ENCODE peak calls at places on chromosomes 2 and 18, in nine cellular contexts. X is ovary, Q is A549, J is psoas muscle, U is heart right ventricle, M is endothelial cell of umbilical vein, P is body of pancreas, F is PC-9, G is brain microvascular endothelial cell. B is an unnamed sample.

GRCh38 chr2:148554459-148555247 is 89.9 kb upstream of the EPC2 start:
- DNase-seq in J (no peak), U (no peak), Q (no peak), G (peak), M (no peak), X (no peak), F (peak), P (no peak), B (no peak)

GRCh38 chr2:126662623-126663022 is 6.7 kb downstream of the GYPC start:
- DNase-seq in U (no peak), J (no peak), P (no peak), Q (no peak), M (no peak), F (no peak), X (no peak), G (no peak), B (no peak)

GRCh38 chr18:3603460-3604259 is 153.7 kb downstream of the TGIF1 start:
- DNase-seq in P (peak), Q (peak), X (no peak), M (peak), U (no peak), F (peak), G (peak), J (no peak), B (no peak)

GRCh38 chr2:129192117-129192516 is 787.3 kb upstream of the RAB6C start:
- DNase-seq in F (no peak), P (no peak), J (no peak), Q (no peak), G (no peak), X (no peak), M (no peak), U (no peak), B (no peak)

GRCh38 chr2:118176601-118177000 is 88.3 kb downstream of the INSIG2 start:
- DNase-seq in F (no peak), P (no peak), G (no peak), M (no peak), U (no peak), X (no peak), J (no peak), Q (no peak), B (no peak)

GRCh38 chr18:56815926-56816325 is 164.8 kb downstream of the WDR7 start:
- DNase-seq in U (no peak), M (no peak), F (no peak), J (no peak), P (no peak), G (peak), X (no peak), Q (peak), B (no peak)

GRCh38 chr2:144983107-144983506 is 463.2 kb upstream of the ZEB2 start:
- DNase-seq in J (no peak), Q (no peak), U (no peak), M (no peak), X (no peak), F (no peak), G (no peak), P (no peak), B (no peak)

GRCh38 chr2:23524261-23524706 is 139.3 kb downstream of the KLHL29 start:
- DNase-seq in Q (no peak), M (peak), F (peak), P (peak), J (peak), U (no peak), X (peak), G (peak), B (no peak)

GRCh38 chr2:171592026-171592555 is 69.8 kb downstream of the CYBRD1 start:
- DNase-seq in F (no peak), J (no peak), Q (no peak), G (no peak), M (no peak), X (no peak), P (peak), U (no peak), B (no peak)

GRCh38 chr2:208556954-208557601 is 150.5 kb downstream of the PTH2R start:
- DNase-seq in J (no peak), Q (no peak), F (no peak), M (no peak), G (no peak), X (no peak), U (no peak), P (no peak), B (no peak)

GRCh38 chr2:240796543-240797499 is 23.2 kb downstream of the KIF1A start:
- DNase-seq in F (no peak), X (no peak), U (no peak), P (peak), J (peak), M (no peak), G (no peak), Q (no peak), B (no peak)

GRCh38 chr18:55419132-55419938 is 168.7 kb downstream of the TCF4 start:
- DNase-seq in J (no peak), U (no peak), G (no peak), P (no peak), Q (no peak), F (no peak), M (no peak), X (no peak), B (no peak)

GRCh38 chr2:76450024-76450475 is 739.3 kb upstream of the GCFC2 start:
- DNase-seq in F (no peak), J (no peak), M (no peak), U (no peak), P (no peak), G (no peak), Q (no peak), X (no peak), B (no peak)

GRCh38 chr2:107393516-107393915 is 433.2 kb upstream of the RGPD4 start:
- DNase-seq in X (no peak), U (no peak), M (no peak), F (no peak), Q (no peak), G (no peak), P (no peak), J (no peak), B (no peak)

GRCh38 chr2:37773354-37773753 is 101.9 kb upstream of the CDC42EP3 start:
- DNase-seq in Q (no peak), P (no peak), X (no peak), F (no peak), G (no peak), U (no peak), J (no peak), M (no peak), B (no peak)

GRCh38 chr2:46311651-46312223 is 14.5 kb downstream of the EPAS1 start:
- DNase-seq in M (no peak), F (no peak), G (no peak), J (no peak), U (no peak), Q (no peak), X (no peak), P (peak), B (no peak)

GRCh38 chr2:44075536-44075935 is 79.7 kb upstream of the LRPPRC start:
- DNase-seq in G (no peak), P (no peak), U (peak), Q (peak), F (no peak), M (no peak), X (no peak), J (peak), B (no peak)

GRCh38 chr18:13611616-13612110 is 114.7 kb downstream of the FAM210A start:
- DNase-seq in J (peak), F (no peak), Q (no peak), U (peak), M (peak), X (no peak), P (peak), G (peak), B (no peak)

GRCh38 chr2:207926133-207927076 is 98.9 kb downstream of the PLEKHM3 start:
- DNase-seq in X (peak), U (peak), J (peak), M (peak), F (no peak), P (peak), Q (no peak), G (peak), B (no peak)

GRCh38 chr2:113069676-113070605 is 2.2 kb downstream of the IL1F10 start:
- DNase-seq in P (no peak), G (no peak), J (no peak), Q (no peak), F (peak), U (no peak), X (no peak), M (no peak), B (no peak)

GRCh38 chr2:237250599-237250998 is 163.4 kb downstream of the COL6A3 start:
- DNase-seq in P (no peak), J (no peak), X (no peak), M (no peak), U (no peak), G (no peak), F (no peak), Q (no peak), B (no peak)

GRCh38 chr18:45687617-45688016 is 36.4 kb upstream of the SLC14A1 start:
- DNase-seq in G (no peak), P (no peak), M (no peak), Q (no peak), J (no peak), F (no peak), X (no peak), U (no peak), B (peak)

GRCh38 chr2:14903709-14904374 is 271.3 kb downstream of the LRATD1 start:
- DNase-seq in J (peak), F (peak), M (no peak), X (no peak), G (no peak), U (no peak), P (peak), Q (peak), B (no peak)

GRCh38 chr2:118841828-118842461 is 5.5 kb downstream of the EN1 start:
- DNase-seq in P (no peak), M (peak), Q (no peak), F (no peak), J (no peak), X (no peak), U (no peak), G (no peak), B (no peak)

GRCh38 chr18:36315736-36316135 is 18.2 kb downstream of the FHOD3 start:
- DNase-seq in G (peak), F (peak), X (no peak), U (no peak), P (no peak), Q (no peak), J (no peak), M (no peak), B (no peak)

GRCh38 chr2:160271166-160272086 is 71.4 kb upstream of the ITGB6 start:
- DNase-seq in M (peak), Q (no peak), U (peak), G (no peak), P (peak), X (peak), J (no peak), F (no peak), B (peak)

GRCh38 chr18:3411327-3411726 is 38.6 kb upstream of the TGIF1 start:
- DNase-seq in X (no peak), J (no peak), F (peak), G (no peak), P (no peak), Q (peak), M (no peak), U (no peak), B (no peak)

DNA sequence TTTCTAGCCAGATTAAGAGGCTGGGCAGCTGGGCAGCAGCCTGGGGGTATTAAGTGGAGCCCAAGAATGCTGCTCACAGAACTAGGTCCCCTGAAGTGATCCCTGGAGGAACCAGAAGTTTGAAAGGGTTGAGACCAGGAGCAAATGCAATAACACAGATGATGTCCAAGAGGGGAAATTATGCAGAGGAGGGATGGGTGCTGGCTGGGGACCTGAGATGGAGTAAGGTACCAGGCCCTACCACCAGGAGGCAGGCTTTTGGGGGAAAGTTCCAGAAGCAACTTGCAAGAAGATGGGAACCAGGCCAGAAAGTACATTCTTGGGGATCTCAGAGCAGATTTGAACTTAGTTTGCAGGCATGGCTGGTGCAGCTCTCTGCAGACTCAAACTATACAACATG is 175.1 kb downstream of the NCK2 start:
- DNase-seq in M (peak), G (peak), F (peak), P (no peak), X (no peak), J (no peak), U (no peak), Q (peak), B (peak)
- TF ChIP-seq CTCF in M (peak), G (peak), F (peak), P (no peak), X (no peak), J (peak), U (peak), Q (peak), B (no peak)

DNA sequence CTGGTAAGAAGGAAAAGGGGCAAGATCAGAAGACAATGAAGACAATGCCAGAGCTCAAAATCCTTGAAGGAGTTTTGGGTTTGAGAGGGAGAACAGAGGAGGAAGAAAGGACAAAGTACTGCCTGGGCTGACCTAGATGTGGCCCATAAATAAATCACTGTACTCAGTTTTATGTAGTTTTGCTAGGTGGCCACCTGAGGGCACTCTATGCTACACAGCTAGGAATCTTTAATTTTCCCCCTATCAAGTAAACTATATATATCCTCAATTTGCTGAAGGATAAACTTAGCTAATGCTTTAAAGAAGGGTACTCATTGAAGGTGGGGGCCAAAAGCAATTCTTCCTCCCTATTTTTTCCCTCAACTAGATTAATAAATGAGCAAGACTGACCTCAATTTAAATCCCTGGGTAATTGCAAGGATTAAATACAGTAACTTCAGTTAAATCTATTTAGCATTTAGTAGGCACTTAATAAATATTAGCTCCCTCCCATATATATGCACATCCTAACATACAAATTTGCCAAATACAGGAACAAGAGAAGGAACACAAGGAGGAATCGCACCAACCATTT is 540.3 kb downstream of the NRXN1 start:
- DNase-seq in Q (peak), F (no peak), J (no peak), P (peak), U (no peak), M (peak), G (peak), X (no peak), B (no peak)
- H3K27ac ChIP-seq in Q (no peak), F (no peak), J (no peak), P (no peak), U (no peak), M (no peak), G (no peak), X (no peak), B (no peak)

GRCh38 chr2:232420073-232420454 is 13.4 kb downstream of the ALPG start:
- DNase-seq in X (no peak), G (no peak), U (no peak), J (no peak), F (no peak), M (no peak), Q (no peak), P (no peak), B (no peak)

GRCh38 chr2:232420463-232421188 is 14.0 kb downstream of the ALPG start:
- DNase-seq in J (no peak), F (peak), M (no peak), Q (peak), U (no peak), X (no peak), G (no peak), P (peak), B (no peak)

GRCh38 chr2:232418466-232419244 is 12.0 kb downstream of the ALPG start:
- DNase-seq in M (no peak), G (peak), X (no peak), Q (no peak), J (no peak), F (peak), U (no peak), P (peak), B (no peak)

GRCh38 chr2:232418056-232418455 is 11.4 kb downstream of the ALPG start:
- DNase-seq in U (no peak), P (no peak), M (no peak), X (no peak), Q (no peak), G (no peak), J (no peak), F (no peak), B (no peak)

DNA sequence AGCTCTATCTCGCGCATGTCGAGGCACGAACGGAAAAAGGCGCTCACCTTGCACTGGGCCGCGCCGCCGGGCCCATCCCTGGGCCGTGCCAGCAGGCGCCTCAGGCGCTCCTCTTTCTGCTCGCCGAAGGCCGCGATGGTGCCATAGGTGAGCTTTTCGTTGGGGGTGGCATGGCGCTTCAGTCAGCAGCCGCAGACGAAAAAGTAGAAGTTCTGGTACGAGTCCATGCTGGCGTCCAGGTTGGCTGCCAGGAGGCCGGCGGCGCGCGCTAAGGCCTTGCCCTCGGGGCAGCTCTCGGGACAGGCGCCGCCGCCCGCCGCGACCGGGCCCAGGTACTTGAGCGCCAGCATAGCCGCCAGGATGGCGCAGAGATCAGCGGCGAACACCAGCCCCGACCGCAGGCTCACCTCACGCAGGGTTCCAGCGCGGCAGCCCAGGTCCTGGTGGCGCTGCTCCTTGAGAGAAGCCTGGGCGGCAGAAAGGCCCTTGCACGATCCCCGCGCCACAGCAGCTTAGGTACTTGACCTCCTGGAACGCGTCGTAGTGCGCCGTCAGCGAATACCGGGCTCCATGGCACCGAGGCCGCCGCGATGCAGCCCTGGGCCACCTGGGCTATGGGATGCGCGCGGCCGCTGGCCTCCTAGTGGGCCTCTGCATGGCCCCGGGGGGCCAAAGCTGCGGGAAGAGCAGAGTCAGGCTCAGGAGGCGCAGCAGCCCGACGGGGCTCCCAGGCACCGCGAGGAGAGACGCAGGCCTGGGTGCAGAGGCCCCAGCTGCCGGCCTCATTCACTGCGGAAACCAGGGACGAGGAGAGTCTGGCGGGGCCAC is 12.8 kb downstream of the ALPG start:
- DNase-seq in Q (no peak), P (no peak), M (no peak), F (no peak), G (no peak), U (no peak), J (no peak), X (no peak), B (no peak)
- H3K4me3 ChIP-seq in Q (peak), P (no peak), M (no peak), F (peak), G (no peak), U (peak), J (peak), X (no peak), B (peak)

GRCh38 chr2:210792000-210792399 is 235.6 kb downstream of the CPS1 start:
- DNase-seq in U (peak), M (no peak), P (peak), Q (no peak), F (no peak), G (no peak), J (no peak), X (no peak), B (no peak)

DNA sequence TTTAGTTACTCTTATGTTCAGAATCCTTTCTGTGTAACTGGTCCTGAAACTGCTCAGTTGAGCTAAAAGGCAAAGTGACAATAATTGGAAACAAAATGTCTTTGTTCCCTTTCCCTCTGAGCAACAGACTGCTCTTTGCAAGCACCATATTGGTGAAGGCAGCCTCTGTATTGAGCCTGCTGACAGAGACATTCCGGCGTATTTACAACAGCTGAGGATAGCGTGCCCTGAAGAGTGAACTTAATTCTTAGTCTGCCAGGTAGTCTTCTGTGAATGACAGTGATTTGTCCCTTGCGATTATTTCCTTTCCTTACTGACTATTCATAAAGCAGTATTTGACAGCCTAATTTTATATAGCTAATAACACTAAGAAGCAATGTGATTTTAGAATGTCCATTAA is 239.1 kb downstream of the CPS1 start:
- DNase-seq in G (no peak), J (no peak), X (no peak), Q (no peak), F (no peak), M (no peak), U (no peak), P (no peak), B (no peak)
- TF ChIP-seq CTCF in G (no peak), J (no peak), X (no peak), Q (no peak), F (no peak), M (no peak), U (no peak), P (no peak), B (no peak)

GRCh38 chr2:98455494-98455976 is 10.9 kb downstream of the INPP4A start:
- DNase-seq in G (no peak), F (no peak), M (no peak), J (no peak), U (no peak), Q (no peak), X (no peak), P (no peak), B (no peak)

GRCh38 chr2:98458207-98458606 is 13.5 kb downstream of the INPP4A start:
- DNase-seq in Q (peak), U (no peak), M (peak), X (no peak), P (no peak), J (no peak), G (peak), F (peak), B (no peak)

GRCh38 chr2:98454500-98455235 is 10.0 kb downstream of the INPP4A start:
- DNase-seq in Q (peak), J (no peak), M (peak), G (no peak), F (peak), P (no peak), U (no peak), X (no peak), B (no peak)

GRCh38 chr2:98458667-98459380 is 14.2 kb downstream of the INPP4A start:
- DNase-seq in X (no peak), G (no peak), P (no peak), Q (no peak), F (no peak), J (no peak), M (no peak), U (no peak), B (no peak)

GRCh38 chr2:98457045-98457696 is 12.5 kb downstream of the INPP4A start:
- DNase-seq in P (no peak), J (no peak), Q (peak), X (no peak), G (peak), M (peak), U (no peak), F (peak), B (no peak)
- H3K27ac ChIP-seq in P (no peak), J (no peak), Q (peak), X (no peak), G (peak), M (peak), U (no peak), F (peak), B (no peak)